ENCODE peak calls at places on chromosomes 2 and 18, in eight cellular contexts. L is AG09309, T is heart left ventricle, C is stomach, X is BE2C, Z is IMR-90, A is fibroblast of the aortic adventitia, J is AG04450. M is an unnamed sample.
A peak's percentile ranks its signal among the peaks of the same experiment; 100 is the strongest.

GRCh38 chr2:143513081-143513480 is 383.9 kb downstream of the ARHGAP15 start:
- DNase-seq in L (peak; percentile 47), T (no peak), C (no peak), X (peak; percentile 30), Z (peak; percentile 75), A (peak; percentile 74), J (peak; percentile 32), M (no peak)

GRCh38 chr2:29114514-29114840 is 738 bp upstream of the CLIP4 start:
- DNase-seq in L (no peak), T (no peak), C (no peak), X (peak; percentile 77), Z (no peak), A (no peak), J (no peak), M (no peak)

GRCh38 chr2:218398437-218399390 is 954 bp upstream of the CTDSP1 start:
- DNase-seq in L (no peak), T (peak; percentile 93), C (peak; percentile 88), X (peak; percentile 49), Z (peak; percentile 45), A (peak; percentile 59), J (no peak), M (no peak)

GRCh38 chr2:218567797-218568189 is 358 bp downstream of the USP37 start:
- DNase-seq in L (peak; percentile 5), T (no peak), C (no peak), X (no peak), Z (no peak), A (peak; percentile 4), J (no peak), M (no peak)

GRCh38 chr18:3671181-3671580 is 221.2 kb downstream of the TGIF1 start:
- DNase-seq in L (no peak), T (no peak), C (peak; percentile 38), X (no peak), Z (peak; percentile 50), A (no peak), J (no peak), M (no peak)

GRCh38 chr2:178142274-178143065 is 30.2 kb downstream of the RBM45 start:
- DNase-seq in L (no peak), T (no peak), C (no peak), X (no peak), Z (no peak), A (no peak), J (no peak), M (no peak)

GRCh38 chr18:24402209-24402785 is 4.7 kb upstream of the OSBPL1A start:
- DNase-seq in L (no peak), T (no peak), C (no peak), X (peak; percentile 13), Z (no peak), A (no peak), J (no peak), M (no peak)

GRCh38 chr2:40405440-40405839 is 46.5 kb downstream of the SLC8A1 start:
- DNase-seq in L (peak; percentile 50), T (no peak), C (no peak), X (no peak), Z (peak; percentile 63), A (no peak), J (no peak), M (peak; percentile 80)

GRCh38 chr2:182655750-182656149 is 60.3 kb upstream of the DNAJC10 start:
- DNase-seq in L (no peak), T (no peak), C (no peak), X (no peak), Z (no peak), A (no peak), J (no peak), M (no peak)

GRCh38 chr18:9417081-9417841 is 58.1 kb upstream of the RALBP1 start:
- DNase-seq in L (no peak), T (peak; percentile 53), C (peak; percentile 53), X (no peak), Z (peak; percentile 56), A (peak; percentile 77), J (no peak), M (peak; percentile 69)

GRCh38 chr2:104897515-104898184 is 43.7 kb downstream of the POU3F3 start:
- DNase-seq in L (no peak), T (no peak), C (no peak), X (no peak), Z (peak; percentile 25), A (peak; percentile 2), J (no peak), M (peak; percentile 32)

GRCh38 chr2:70190086-70190412 is 770 bp downstream of the C2orf42 start:
- DNase-seq in L (peak; percentile 1), T (no peak), C (no peak), X (no peak), Z (peak; percentile 33), A (no peak), J (no peak), M (no peak)

GRCh38 chr2:69384618-69385081 is 2.4 kb downstream of the GFPT1 start:
- DNase-seq in L (no peak), T (no peak), C (no peak), X (no peak), Z (peak; percentile 56), A (peak; percentile 42), J (no peak), M (no peak)

GRCh38 chr2:118202707-118203303 is 114.5 kb downstream of the INSIG2 start:
- DNase-seq in L (peak; percentile 25), T (no peak), C (no peak), X (peak; percentile 35), Z (peak; percentile 36), A (peak; percentile 60), J (no peak), M (no peak)

GRCh38 chr2:163155279-163155883 is 316.8 kb upstream of the KCNH7 start:
- DNase-seq in L (no peak), T (no peak), C (no peak), X (no peak), Z (peak; percentile 35), A (peak; percentile 49), J (no peak), M (no peak)

DNA sequence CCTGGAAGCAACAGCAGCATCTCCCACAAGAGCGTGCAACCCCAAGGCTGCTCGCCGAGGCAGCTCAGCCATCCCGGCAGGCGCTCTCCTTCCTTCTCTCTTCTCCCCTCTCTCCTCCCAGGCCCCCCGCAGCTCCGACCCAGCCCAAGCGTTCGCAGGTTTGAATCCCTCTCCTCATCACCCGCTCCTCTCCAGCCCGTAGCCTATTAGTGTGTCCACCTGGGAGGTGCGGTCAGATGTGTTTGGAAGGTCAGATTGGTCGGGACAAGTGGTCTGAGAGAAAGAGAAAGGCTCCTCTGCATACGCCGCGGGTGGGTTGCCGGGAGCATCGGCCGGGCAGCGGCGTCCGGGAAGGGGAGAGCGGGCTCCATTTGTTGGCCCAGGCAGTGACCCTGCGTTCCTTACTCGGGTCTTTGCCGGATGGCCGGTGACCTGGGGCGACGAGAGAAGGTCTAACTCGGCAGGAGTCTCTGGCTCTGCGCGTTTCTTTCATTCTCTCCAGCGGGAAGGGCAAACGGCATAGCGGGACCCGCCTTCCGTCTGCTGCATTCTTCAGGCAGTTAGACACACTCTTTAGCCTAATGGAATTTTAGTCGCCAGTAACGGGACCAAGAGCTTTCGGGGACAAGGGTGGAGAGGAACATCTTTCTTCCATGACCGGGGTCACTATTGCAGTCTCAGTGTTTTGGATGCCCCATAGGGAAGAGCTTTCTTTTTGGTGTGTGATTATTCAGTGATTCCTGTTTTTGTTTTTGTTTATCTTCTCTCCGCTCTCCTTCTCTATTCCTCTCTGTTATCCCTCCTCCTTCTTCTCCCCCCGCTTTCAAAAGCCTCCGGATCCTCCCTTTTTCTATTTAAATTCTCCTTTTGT is 1.1 kb upstream of the TMEFF2 start:
- DNase-seq in L (no peak), T (peak; percentile 18), C (peak; percentile 25), X (peak; percentile 24), Z (peak; percentile 15), A (peak; percentile 22), J (no peak), M (no peak)
- H3K4me3 ChIP-seq in L (peak overlapping the region; percentile 68), T (peak overlapping the region; percentile 43), C (peak overlapping the region; percentile 58), X (peak overlapping the region; percentile 68), Z (peak overlapping the region; percentile 61), A (peak overlapping the region; percentile 74), J (peak overlapping the region; percentile 77), M (peak overlapping the region; percentile 43)

DNA sequence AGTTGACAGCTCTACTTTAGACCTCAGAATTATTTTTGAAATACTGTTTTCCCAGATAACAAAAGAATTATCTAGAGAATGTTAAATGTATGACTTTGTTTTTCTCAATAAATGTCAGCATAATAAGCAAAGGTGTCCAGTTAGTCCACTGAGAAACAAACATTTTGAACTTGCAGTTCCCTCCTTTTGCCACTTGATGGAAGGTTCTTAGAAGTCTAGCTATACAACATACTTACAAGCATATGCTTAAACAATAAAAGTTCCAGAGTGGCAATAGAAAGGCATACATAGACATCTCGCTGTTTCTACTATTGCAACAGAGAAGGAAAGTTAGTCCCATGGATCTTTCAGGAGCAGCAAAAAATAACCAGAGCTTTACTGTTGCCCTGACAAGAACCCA is 11.8 kb downstream of the NDUFA10 start:
- DNase-seq in L (no peak), T (no peak), C (no peak), X (no peak), Z (peak; percentile 25), A (peak; percentile 16), J (no peak), M (no peak)
- TF ChIP-seq CTCF in L (peak; percentile 34), T (no peak), C (no peak), X (peak; percentile 28), Z (peak; percentile 17), A (peak; percentile 41), J (peak; percentile 50), M (peak; percentile 41)

GRCh38 chr2:9555338-9556120 is at the start of gene ADAM17:
- DNase-seq in L (peak; percentile 85), T (peak; percentile 99), C (peak; percentile 97), X (peak; percentile 98), Z (peak; percentile 95), A (peak; percentile 95), J (peak; percentile 85), M (no peak)

GRCh38 chr2:9554841-9555337 is 741 bp downstream of the ADAM17 start:
- DNase-seq in L (peak; percentile 62), T (peak; percentile 50), C (no peak), X (no peak), Z (peak; percentile 88), A (peak; percentile 93), J (peak; percentile 59), M (no peak)

GRCh38 chr2:9549420-9549819 is 6.2 kb downstream of the ADAM17 start:
- DNase-seq in L (no peak), T (no peak), C (no peak), X (no peak), Z (no peak), A (no peak), J (no peak), M (no peak)

GRCh38 chr2:9556121-9556869 is 665 bp upstream of the ADAM17 start:
- DNase-seq in L (no peak), T (no peak), C (no peak), X (no peak), Z (peak; percentile 22), A (peak; percentile 51), J (no peak), M (no peak)

GRCh38 chr2:9552491-9553178 is 3.0 kb downstream of the ADAM17 start:
- DNase-seq in L (peak; percentile 61), T (no peak), C (no peak), X (no peak), Z (peak; percentile 91), A (peak; percentile 91), J (peak; percentile 36), M (no peak)
- H3K4me3 ChIP-seq in L (no peak overlapping the region), T (no peak overlapping the region), C (no peak overlapping the region), X (no peak overlapping the region), Z (no peak overlapping the region), A (peak overlapping the region; percentile 26), J (no peak overlapping the region), M (no peak overlapping the region)

DNA sequence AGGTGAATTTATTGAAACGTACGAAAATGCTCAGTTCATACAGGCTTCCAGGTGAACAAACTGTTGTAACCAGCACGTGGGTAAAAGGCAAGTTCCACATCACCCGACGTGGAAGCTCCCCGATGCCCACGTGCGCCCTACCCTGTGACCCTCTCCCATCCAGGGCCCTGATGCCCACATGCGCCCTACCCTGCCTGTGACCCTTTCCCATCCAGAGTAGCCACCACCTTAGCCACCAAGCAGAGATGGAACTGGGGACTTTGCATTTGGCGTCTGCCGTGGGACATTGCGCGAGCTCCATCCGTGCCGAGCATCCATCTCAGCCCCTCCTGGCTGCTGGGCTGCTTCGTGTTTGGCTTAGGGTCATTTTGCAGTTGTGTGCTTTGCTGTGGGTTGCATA is 37.5 kb downstream of the ANO7 start:
- DNase-seq in L (no peak), T (no peak), C (no peak), X (no peak), Z (no peak), A (no peak), J (no peak), M (no peak)
- TF ChIP-seq CTCF in L (no peak), T (no peak), C (no peak), X (no peak), Z (no peak), A (no peak), J (no peak), M (no peak)

M was measured in epithelial cell of proximal tubule.